ENCODE peak calls at places on chromosomes 12 and 14, in five cellular contexts. V, E, R, I and U are unnamed samples.

GRCh38 chr12:4956054-4956453 is 46.3 kb downstream of the KCNA1 start:
- DNase-seq in V (no peak), E (no peak), R (no peak), I (no peak), U (no peak)

GRCh38 chr12:53193040-53193439 is 12.3 kb upstream of the CSAD start:
- DNase-seq in V (no peak), E (no peak), R (no peak), I (no peak), U (no peak)

GRCh38 chr14:105069887-105070759 is 4.9 kb upstream of the GPR132 start:
- DNase-seq in V (no peak), E (no peak), R (peak), I (peak), U (peak)

GRCh38 chr14:102490456-102490855 is 19.1 kb downstream of the ANKRD9 start:
- DNase-seq in V (no peak), E (no peak), R (peak), I (no peak), U (no peak)

GRCh38 chr12:118330421-118331018 is 42.2 kb downstream of the TAOK3 start:
- DNase-seq in V (no peak), E (no peak), R (no peak), I (no peak), U (no peak)

GRCh38 chr12:25796523-25797000 is 161.9 kb upstream of the RASSF8 start:
- DNase-seq in V (no peak), E (no peak), R (no peak), I (no peak), U (no peak)

GRCh38 chr12:103495158-103495782 is 498 bp downstream of the C12orf42 start:
- DNase-seq in V (no peak), E (no peak), R (peak), I (no peak), U (peak)

GRCh38 chr12:124688356-124688992 is 121.1 kb upstream of the NCOR2 start:
- DNase-seq in V (no peak), E (no peak), R (no peak), I (no peak), U (no peak)

GRCh38 chr12:5889381-5890047 is 55.5 kb downstream of the ANO2 start:
- DNase-seq in V (no peak), E (no peak), R (no peak), I (no peak), U (no peak)

GRCh38 chr12:81530352-81530751 is 228.8 kb downstream of the PPFIA2 start:
- DNase-seq in V (no peak), E (no peak), R (no peak), I (no peak), U (no peak)

GRCh38 chr12:95608252-95609033 is 57.2 kb upstream of the USP44 start:
- DNase-seq in V (no peak), E (peak), R (no peak), I (peak), U (no peak)

GRCh38 chr12:66004922-66005703 is 125.4 kb downstream of the LLPH start:
- DNase-seq in V (no peak), E (no peak), R (no peak), I (no peak), U (no peak)

GRCh38 chr12:15700595-15700994 is 88.6 kb downstream of the EPS8 start:
- DNase-seq in V (no peak), E (no peak), R (no peak), I (no peak), U (no peak)

GRCh38 chr12:80443974-80444666 is at the start of gene PTPRQ:
- DNase-seq in V (no peak), E (no peak), R (no peak), I (no peak), U (no peak)

GRCh38 chr12:107903377-107904061 is 129.0 kb downstream of the ASCL4 start:
- DNase-seq in V (peak), E (peak), R (peak), I (peak), U (no peak)

GRCh38 chr14:55126932-55127490 is 2.0 kb upstream of the LGALS3 start:
- DNase-seq in V (no peak), E (no peak), R (no peak), I (no peak), U (no peak)

GRCh38 chr14:101254805-101255764 is 306.2 kb upstream of the DIO3 start:
- DNase-seq in V (peak), E (no peak), R (no peak), I (no peak), U (no peak)

GRCh38 chr12:113241191-113242017 is 20.1 kb downstream of the TPCN1 start:
- DNase-seq in V (no peak), E (no peak), R (peak), I (peak), U (no peak)

GRCh38 chr14:80844872-80845271 is 96.7 kb downstream of the CEP128 start:
- DNase-seq in V (no peak), E (no peak), R (no peak), I (no peak), U (no peak)

GRCh38 chr14:41505491-41505890 is 101.2 kb upstream of the LRFN5 start:
- DNase-seq in V (no peak), E (no peak), R (no peak), I (no peak), U (no peak)

GRCh38 chr14:37553935-37554550 is 41.0 kb downstream of the FOXA1 start:
- DNase-seq in V (no peak), E (no peak), R (no peak), I (no peak), U (no peak)

GRCh38 chr14:86858043-86858442 is 1134.9 kb downstream of the GALC start:
- DNase-seq in V (no peak), E (no peak), R (no peak), I (no peak), U (no peak)

GRCh38 chr14:77124345-77125274 is 17.0 kb downstream of the ZDHHC22 start:
- DNase-seq in V (peak), E (no peak), R (peak), I (peak), U (peak)

GRCh38 chr12:93634416-93634815 is 42.8 kb upstream of the CRADD start:
- DNase-seq in V (no peak), E (no peak), R (no peak), I (no peak), U (no peak)

GRCh38 chr12:6647083-6647604 is at the start of gene ACRBP:
- DNase-seq in V (peak), E (peak), R (peak), I (peak), U (no peak)

GRCh38 chr12:12221560-12221959 is 45.3 kb downstream of the LRP6 start:
- DNase-seq in V (no peak), E (no peak), R (no peak), I (no peak), U (no peak)
- H3K4me3 ChIP-seq in V (no peak), E (no peak), R (no peak), I (no peak), U (no peak)

GRCh38 chr12:130873825-130874224 is 2.0 kb downstream of the RAN start:
- DNase-seq in V (no peak), E (no peak), R (no peak), I (no peak), U (no peak)
- H3K4me3 ChIP-seq in V (no peak), E (no peak), R (no peak), I (no peak), U (no peak)

GRCh38 chr14:68788275-68789001 is 4.4 kb downstream of the ZFP36L1 start:
- DNase-seq in V (no peak), E (no peak), R (no peak), I (no peak), U (no peak)
- H3K4me3 ChIP-seq in V (peak), E (peak), R (no peak), I (peak), U (peak)

GRCh38 chr14:51845811-51846210 is 14.6 kb upstream of the GNG2 start:
- DNase-seq in V (no peak), E (no peak), R (no peak), I (no peak), U (no peak)

GRCh38 chr14:51849095-51849494 is 11.3 kb upstream of the GNG2 start:
- DNase-seq in V (no peak), E (no peak), R (no peak), I (no peak), U (no peak)

GRCh38 chr14:51847489-51847796 is 13.0 kb upstream of the GNG2 start:
- DNase-seq in V (no peak), E (no peak), R (no peak), I (no peak), U (no peak)

GRCh38 chr14:51848120-51848519 is 12.3 kb upstream of the GNG2 start:
- DNase-seq in V (no peak), E (no peak), R (no peak), I (no peak), U (no peak)

DNA sequence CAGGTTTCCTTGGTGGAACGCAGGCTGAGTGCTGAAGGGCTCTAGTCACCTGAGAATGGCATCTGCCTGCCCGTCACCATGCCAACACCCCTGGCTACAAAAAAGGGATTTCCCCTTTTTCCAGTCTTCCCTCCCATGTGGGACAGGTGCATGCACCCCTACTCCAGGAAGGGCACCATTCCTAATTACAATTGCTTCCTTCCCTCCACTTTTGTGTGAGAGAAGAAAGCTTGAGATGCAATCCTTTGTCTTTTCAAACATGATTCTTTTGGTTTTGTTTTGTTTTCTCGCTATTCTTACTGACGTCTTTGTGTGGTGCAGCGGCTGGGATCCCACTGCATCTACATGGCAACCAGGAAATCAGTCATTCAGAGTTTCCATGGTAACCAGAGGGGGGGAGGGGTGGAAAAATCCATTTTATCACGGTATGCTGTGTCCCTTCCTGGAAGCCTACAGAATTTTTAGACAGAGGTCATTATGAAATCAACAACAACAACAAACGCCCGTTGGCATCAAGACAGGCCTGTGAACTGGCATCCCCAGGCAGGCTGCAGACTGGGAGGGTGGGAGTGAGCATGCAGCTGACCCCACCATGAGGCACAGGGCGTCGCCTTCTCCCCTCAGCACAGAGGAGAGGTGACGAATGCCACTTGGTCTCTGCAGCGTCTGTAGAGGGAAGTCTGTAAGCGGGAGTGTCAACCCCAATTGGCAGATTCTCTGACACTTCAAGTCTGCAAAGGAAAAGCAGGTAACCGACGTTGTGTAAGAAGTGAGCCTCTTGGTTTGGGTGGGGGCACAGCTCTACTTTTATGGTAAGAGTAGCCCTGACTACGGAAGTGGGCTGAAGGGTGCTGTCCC is 13.6 kb upstream of the GNG2 start:
- DNase-seq in V (no peak), E (peak), R (peak), I (peak), U (peak)
- H3K4me3 ChIP-seq in V (no peak), E (no peak), R (no peak), I (peak), U (peak)

DNA sequence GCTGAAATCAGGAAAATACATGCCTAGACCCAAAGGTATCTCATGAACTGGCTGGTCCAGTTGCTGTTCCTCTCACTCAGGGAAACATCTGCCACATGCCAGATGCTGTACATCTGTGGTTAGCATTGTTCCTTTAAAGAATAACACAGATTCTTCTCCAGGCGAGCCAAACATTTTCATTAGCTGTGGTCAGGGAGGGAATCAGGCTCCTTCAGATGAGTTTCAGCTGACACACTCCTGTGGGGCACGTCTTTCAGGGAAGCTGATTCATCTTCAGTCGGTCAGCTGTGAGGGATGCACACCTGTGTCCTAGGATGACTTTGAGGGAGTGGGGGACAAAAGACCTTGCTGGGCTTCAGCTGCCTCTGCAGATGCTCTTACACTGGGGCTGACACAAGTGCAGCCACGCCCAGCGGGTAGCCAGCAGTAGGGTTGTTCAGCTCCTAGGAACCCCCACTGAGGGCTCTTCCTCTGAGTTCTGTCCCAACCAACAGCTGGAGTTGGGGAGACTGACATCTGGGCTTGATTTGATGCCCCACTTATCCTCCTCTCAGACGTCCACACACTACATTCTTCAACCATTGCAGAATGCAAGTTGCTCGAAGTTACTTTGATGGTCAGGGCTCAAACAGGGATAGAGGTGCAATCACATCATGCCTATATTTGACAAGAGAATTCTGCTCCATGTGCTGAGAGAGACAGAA is 155.0 kb downstream of the NUAK1 start:
- DNase-seq in V (no peak), E (no peak), R (no peak), I (no peak), U (no peak)
- H3K4me3 ChIP-seq in V (no peak), E (no peak), R (no peak), I (no peak), U (no peak)

DNA sequence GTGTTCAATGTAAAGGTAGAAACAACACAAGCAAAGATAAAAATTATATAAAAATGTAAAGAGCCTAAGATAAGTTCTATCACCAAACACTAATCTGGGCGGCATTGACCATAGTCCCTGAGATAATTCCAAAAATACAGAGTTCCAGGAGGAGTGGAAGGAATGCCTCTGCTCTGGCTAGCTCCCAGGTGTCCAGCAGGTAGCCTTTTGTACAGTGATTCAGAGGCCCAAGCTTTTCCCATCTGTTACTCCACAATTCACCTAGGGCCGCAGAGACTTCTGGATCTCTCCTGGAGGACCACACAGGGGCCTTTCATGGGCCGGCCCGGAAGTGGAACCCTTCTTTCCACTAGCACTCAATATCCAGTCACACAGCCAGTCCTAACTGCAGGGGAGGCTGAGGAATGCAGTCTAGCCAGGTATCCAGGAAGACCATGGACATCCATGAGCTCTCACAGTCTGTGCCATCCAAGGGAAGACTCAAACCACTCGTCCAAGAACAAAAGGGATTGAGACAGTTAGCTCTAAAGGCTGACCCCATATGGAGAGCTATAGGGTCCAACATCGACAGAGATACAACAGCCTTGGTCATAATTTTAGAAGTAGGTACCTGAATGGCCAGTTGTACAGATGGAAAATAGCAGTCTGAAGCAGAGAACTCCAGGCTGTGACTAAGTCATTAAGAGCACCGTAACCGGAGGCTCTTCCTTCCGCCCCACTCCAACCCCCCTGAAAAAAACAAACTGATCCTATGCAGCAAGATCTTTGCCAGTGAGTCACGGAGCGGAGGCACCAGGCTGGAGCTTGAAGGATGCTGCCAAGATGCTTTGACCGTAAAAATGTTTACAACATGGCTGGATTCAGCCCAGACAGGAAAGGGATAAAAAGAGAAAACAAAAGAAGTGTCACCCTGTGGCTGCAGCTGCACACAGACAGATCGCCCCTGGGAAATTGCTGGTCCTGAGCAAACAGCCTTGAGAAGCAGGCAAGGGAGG is 204.8 kb downstream of the NUAK1 start:
- DNase-seq in V (peak), E (peak), R (peak), I (no peak), U (no peak)
- H3K4me3 ChIP-seq in V (no peak), E (no peak), R (no peak), I (no peak), U (no peak)

GRCh38 chr12:78887444-78887843 is 22.9 kb downstream of the SYT1 start:
- DNase-seq in V (no peak), E (no peak), R (no peak), I (no peak), U (no peak)

GRCh38 chr12:78885466-78885865 is 20.9 kb downstream of the SYT1 start:
- DNase-seq in V (no peak), E (no peak), R (no peak), I (no peak), U (no peak)

GRCh38 chr12:78891646-78892353 is 27.2 kb downstream of the SYT1 start:
- DNase-seq in V (no peak), E (no peak), R (no peak), I (no peak), U (no peak)

GRCh38 chr12:78888583-78888982 is 24.0 kb downstream of the SYT1 start:
- DNase-seq in V (no peak), E (no peak), R (no peak), I (no peak), U (no peak)

GRCh38 chr12:78887008-78887407 is 22.4 kb downstream of the SYT1 start:
- DNase-seq in V (no peak), E (no peak), R (no peak), I (no peak), U (no peak)
- H3K4me3 ChIP-seq in V (no peak), E (no peak), R (no peak), I (no peak), U (no peak)

DNA sequence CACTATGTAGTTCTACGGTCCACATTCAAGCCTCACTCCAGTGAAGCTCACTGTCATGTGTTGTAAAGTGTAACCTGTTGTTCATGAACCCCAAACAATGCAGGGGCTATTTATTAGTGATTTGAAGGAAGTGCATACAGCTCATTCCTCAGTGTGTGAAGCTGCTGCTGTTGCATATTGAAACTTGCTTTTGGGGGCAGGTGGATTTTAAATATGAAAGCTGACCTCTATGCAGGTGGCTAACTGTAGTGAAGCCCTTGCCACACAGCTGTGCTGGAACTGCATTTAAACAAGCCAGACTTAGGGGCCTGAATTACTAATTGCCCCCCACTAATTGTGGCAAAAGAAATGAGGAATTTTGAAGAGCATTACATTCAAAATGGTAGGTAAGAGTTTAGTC is 226.3 kb downstream of the ATP23 start:
- DNase-seq in V (no peak), E (no peak), R (no peak), I (no peak), U (no peak)
- H3K4me3 ChIP-seq in V (no peak), E (no peak), R (no peak), I (no peak), U (no peak)